ENCODE peak calls at places on chromosomes 6 and 20, in nine cellular contexts. L, S, H, K, D, X, P, G and U are unnamed samples.

GRCh38 chr6:24205020-24205492 is 79.0 kb downstream of the NRSN1 start:
- DNase-seq in L (peak), S (peak), H (no peak), K (no peak), D (no peak), X (peak), P (no peak), G (peak), U (peak)

GRCh38 chr6:163949367-163949766 is 534.8 kb downstream of the QKI start:
- DNase-seq in L (no peak), S (no peak), H (no peak), K (no peak), D (no peak), X (no peak), P (no peak), G (no peak), U (no peak)

GRCh38 chr6:39206250-39206721 is 23.0 kb downstream of the KCNK5 start:
- DNase-seq in L (no peak), S (no peak), H (no peak), K (no peak), D (no peak), X (no peak), P (no peak), G (no peak), U (no peak)

GRCh38 chr6:149990672-149991402 is 27.1 kb downstream of the ULBP1 start:
- DNase-seq in L (no peak), S (peak), H (no peak), K (no peak), D (no peak), X (no peak), P (no peak), G (no peak), U (no peak)

GRCh38 chr6:106910999-106911949 is 63.3 kb downstream of the CD24 start:
- DNase-seq in L (no peak), S (no peak), H (no peak), K (no peak), D (no peak), X (peak), P (no peak), G (no peak), U (no peak)

GRCh38 chr20:32518593-32519366 is 66.4 kb downstream of the NOL4L start:
- DNase-seq in L (no peak), S (no peak), H (no peak), K (no peak), D (no peak), X (peak), P (no peak), G (no peak), U (no peak)

GRCh38 chr6:70180183-70180903 is 122.5 kb downstream of the COL9A1 start:
- DNase-seq in L (no peak), S (no peak), H (no peak), K (no peak), D (no peak), X (no peak), P (no peak), G (no peak), U (no peak)

GRCh38 chr6:1255646-1256365 is 56.1 kb upstream of the FOXQ1 start:
- DNase-seq in L (no peak), S (no peak), H (no peak), K (no peak), D (no peak), X (no peak), P (no peak), G (no peak), U (no peak)

GRCh38 chr20:6127825-6128224 is 5.0 kb upstream of the FERMT1 start:
- DNase-seq in L (no peak), S (no peak), H (no peak), K (no peak), D (no peak), X (no peak), P (no peak), G (no peak), U (no peak)

GRCh38 chr6:16817594-16817993 is 56.3 kb upstream of the ATXN1 start:
- DNase-seq in L (no peak), S (no peak), H (no peak), K (no peak), D (no peak), X (no peak), P (no peak), G (no peak), U (no peak)

GRCh38 chr6:126804255-126805064 is 314.0 kb upstream of the RSPO3 start:
- DNase-seq in L (peak), S (peak), H (no peak), K (peak), D (no peak), X (peak), P (no peak), G (peak), U (peak)

GRCh38 chr20:34549291-34549928 is 9.1 kb upstream of the MAP1LC3A start:
- DNase-seq in L (no peak), S (peak), H (no peak), K (peak), D (no peak), X (peak), P (no peak), G (no peak), U (no peak)

GRCh38 chr20:62852841-62853240 is 8.8 kb downstream of the TCFL5 start:
- DNase-seq in L (no peak), S (no peak), H (no peak), K (no peak), D (no peak), X (no peak), P (no peak), G (no peak), U (no peak)

GRCh38 chr20:8749986-8750385 is 318.9 kb upstream of the PLCB4 start:
- DNase-seq in L (no peak), S (no peak), H (no peak), K (no peak), D (no peak), X (no peak), P (no peak), G (no peak), U (no peak)

GRCh38 chr6:153814136-153814535 is 224.9 kb upstream of the OPRM1 start:
- DNase-seq in L (no peak), S (no peak), H (no peak), K (no peak), D (no peak), X (no peak), P (no peak), G (no peak), U (no peak)

GRCh38 chr20:33689973-33690372 is 3.8 kb upstream of the E2F1 start:
- DNase-seq in L (no peak), S (peak), H (no peak), K (no peak), D (no peak), X (no peak), P (peak), G (no peak), U (peak)

GRCh38 chr20:35611482-35611881 is 4.1 kb upstream of the SPAG4 start:
- DNase-seq in L (no peak), S (no peak), H (no peak), K (no peak), D (no peak), X (no peak), P (no peak), G (no peak), U (no peak)

GRCh38 chr6:168264593-168265335 is 54.8 kb downstream of the DACT2 start:
- DNase-seq in L (no peak), S (no peak), H (no peak), K (peak), D (no peak), X (no peak), P (no peak), G (no peak), U (no peak)

GRCh38 chr6:85923013-85923430 is 280.3 kb upstream of the SYNCRIP start:
- DNase-seq in L (peak), S (peak), H (no peak), K (peak), D (no peak), X (peak), P (no peak), G (peak), U (peak)

DNA sequence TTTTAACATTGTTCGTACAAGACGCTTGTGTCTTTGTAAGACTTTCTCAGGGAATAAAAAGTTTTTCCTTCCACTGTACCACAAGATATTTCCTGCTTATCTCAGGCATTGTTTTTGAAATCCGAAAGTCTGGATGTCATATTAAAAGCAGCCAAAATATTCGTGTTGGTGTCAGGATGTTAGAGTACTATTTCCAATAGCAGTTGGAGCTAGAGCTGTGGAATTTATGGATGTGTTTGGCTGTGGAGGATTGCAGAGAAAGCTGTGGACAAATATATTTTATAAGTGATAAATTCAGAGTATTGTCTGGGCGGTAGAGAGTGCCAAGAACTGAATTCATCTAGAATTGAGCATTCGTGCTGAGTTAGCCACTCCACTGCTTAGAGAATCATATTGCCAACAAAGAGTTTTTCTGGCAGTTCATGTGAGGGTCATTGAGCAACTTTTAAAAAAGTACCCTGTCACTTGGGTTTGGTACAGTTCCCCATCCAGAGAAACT is 57.7 kb downstream of the ZDHHC14 start:
- DNase-seq in L (no peak), S (no peak), H (no peak), K (no peak), D (no peak), X (no peak), P (no peak), G (peak), U (no peak)
- H3K27ac ChIP-seq in L (no peak), S (no peak), H (peak), K (no peak), D (peak), X (no peak), P (peak), G (no peak), U (no peak)

GRCh38 chr6:98846021-98846380 is 11.6 kb downstream of the POU3F2 start:
- DNase-seq in L (no peak), S (no peak), H (no peak), K (no peak), D (no peak), X (no peak), P (no peak), G (no peak), U (no peak)

GRCh38 chr6:98847392-98847766 is 13.0 kb downstream of the POU3F2 start:
- DNase-seq in L (no peak), S (no peak), H (no peak), K (no peak), D (no peak), X (no peak), P (no peak), G (no peak), U (no peak)

GRCh38 chr6:98844244-98845161 is 10.1 kb downstream of the POU3F2 start:
- DNase-seq in L (no peak), S (no peak), H (no peak), K (no peak), D (no peak), X (no peak), P (no peak), G (no peak), U (no peak)

GRCh38 chr6:98843274-98844243 is 9.2 kb downstream of the POU3F2 start:
- DNase-seq in L (no peak), S (no peak), H (no peak), K (no peak), D (no peak), X (no peak), P (no peak), G (no peak), U (no peak)

GRCh38 chr6:98845201-98846020 is 11.0 kb downstream of the POU3F2 start:
- DNase-seq in L (peak), S (peak), H (peak), K (peak), D (peak), X (peak), P (peak), G (peak), U (peak)
- H3K4me3 ChIP-seq in L (peak), S (peak), H (peak), K (no peak), D (peak), X (no peak), P (peak), G (peak), U (no peak)

DNA sequence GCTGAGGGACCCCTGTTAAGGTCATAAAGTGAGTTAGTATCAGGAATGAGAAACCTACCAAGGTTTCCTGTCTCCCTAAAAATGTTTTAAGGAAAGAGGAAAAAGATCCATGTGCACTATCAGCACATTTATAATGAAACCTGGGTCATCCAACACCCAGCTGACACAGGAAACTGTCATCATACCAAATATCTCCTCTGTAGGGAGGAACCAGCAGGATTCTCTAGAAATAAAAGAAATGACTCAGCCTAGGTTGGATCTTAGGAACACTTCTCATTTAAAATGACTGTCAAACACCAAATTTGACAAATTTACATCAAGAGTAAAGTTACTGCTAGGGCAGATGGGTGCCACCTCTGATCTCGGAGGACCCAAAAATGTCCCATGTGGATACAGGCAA is 21.7 kb downstream of the GFOD1 start:
- DNase-seq in L (no peak), S (no peak), H (no peak), K (no peak), D (no peak), X (peak), P (no peak), G (no peak), U (no peak)
- H3K27ac ChIP-seq in L (no peak), S (no peak), H (no peak), K (no peak), D (peak), X (no peak), P (no peak), G (no peak), U (no peak)

GRCh38 chr6:31579119-31579505 is 3.1 kb downstream of the LTB start:
- DNase-seq in L (no peak), S (peak), H (no peak), K (no peak), D (no peak), X (no peak), P (no peak), G (no peak), U (no peak)
- H3K4me3 ChIP-seq in L (no peak), S (peak), H (no peak), K (no peak), D (no peak), X (no peak), P (no peak), G (no peak), U (no peak)